ENCODE peak calls at places on chromosome 5, in eight cellular contexts. S is pons, A is uterus, E is NCI-H1092 treated with DMSO at 0.1 percent for 48 hours, H is hippocampal formation, M is posterior cingulate gyrus, B is tibial artery, P is kidney. F is an unnamed sample.

GRCh38 chr5:79535477-79536192 is 21.7 kb upstream of the HOMER1 start:
- DNase-seq in S (no peak), A (no peak), E (no peak), H (no peak), M (no peak), B (no peak), P (no peak), F (no peak)

GRCh38 chr5:97229196-97229595 is 46.1 kb upstream of the RIOK2 start:
- DNase-seq in S (no peak), A (no peak), E (no peak), H (no peak), M (no peak), B (no peak), P (no peak), F (no peak)

GRCh38 chr5:111120911-111121310 is 28.8 kb downstream of the WDR36 start:
- DNase-seq in S (no peak), A (no peak), E (no peak), H (no peak), M (no peak), B (no peak), P (no peak), F (no peak)

GRCh38 chr5:33772276-33772990 is 119.4 kb downstream of the ADAMTS12 start:
- DNase-seq in S (no peak), A (no peak), E (no peak), H (no peak), M (no peak), B (no peak), P (no peak), F (no peak)

GRCh38 chr5:36209664-36210063 is 32.1 kb downstream of the NADK2 start:
- DNase-seq in S (no peak), A (no peak), E (no peak), H (no peak), M (no peak), B (no peak), P (no peak), F (no peak)

GRCh38 chr5:151141535-151141934 is 16.0 kb downstream of the ANXA6 start:
- DNase-seq in S (no peak), A (peak), E (no peak), H (no peak), M (no peak), B (no peak), P (no peak), F (no peak)

GRCh38 chr5:102911973-102912372 is 156.9 kb downstream of the PAM start:
- DNase-seq in S (no peak), A (no peak), E (no peak), H (no peak), M (no peak), B (no peak), P (no peak), F (no peak)

GRCh38 chr5:91016954-91017690 is 366.0 kb downstream of the ARRDC3 start:
- DNase-seq in S (no peak), A (no peak), E (no peak), H (no peak), M (no peak), B (no peak), P (no peak), F (no peak)

GRCh38 chr5:107566537-107566875 is 104.2 kb downstream of the EFNA5 start:
- DNase-seq in S (no peak), A (no peak), E (no peak), H (no peak), M (no peak), B (no peak), P (no peak), F (no peak)

GRCh38 chr5:58019614-58020013 is 440.3 kb downstream of the PLK2 start:
- DNase-seq in S (peak), A (peak), E (no peak), H (no peak), M (no peak), B (peak), P (peak), F (no peak)